ENCODE peak calls at places on chromosomes 2 and 18, in seven cellular contexts. W is Peyer's patch, T is upper lobe of left lung, I is HCT116, V is tibial nerve, S is heart left ventricle, Z is stomach. Q is an unnamed sample.

GRCh38 chr18:26215247-26215970 is 10.8 kb upstream of the TAF4B start:
- DNase-seq in W (peak; percentile 66), T (no peak), I (no peak), V (no peak), S (no peak), Z (no peak), Q (no peak)

GRCh38 chr18:3342628-3343027 is 80.7 kb downstream of the MYL12B start:
- DNase-seq in W (no peak), T (no peak), I (no peak), V (no peak), S (no peak), Z (no peak), Q (no peak)

GRCh38 chr2:74740395-74741075 is 86.5 kb downstream of the SEMA4F start:
- DNase-seq in W (no peak), T (no peak), I (peak; percentile 95), V (no peak), S (peak; percentile 36), Z (peak; percentile 79), Q (peak; percentile 87)

GRCh38 chr2:62811972-62812371 is 106.5 kb downstream of the EHBP1 start:
- DNase-seq in W (no peak), T (no peak), I (no peak), V (no peak), S (no peak), Z (no peak), Q (no peak)

GRCh38 chr2:10236571-10237391 is 65.9 kb upstream of the HPCAL1 start:
- DNase-seq in W (no peak), T (no peak), I (no peak), V (no peak), S (no peak), Z (no peak), Q (no peak)

GRCh38 chr2:240919786-240920782 is 13.9 kb downstream of the CROCC2 start:
- DNase-seq in W (no peak), T (peak; percentile 72), I (no peak), V (peak; percentile 11), S (peak; percentile 5), Z (peak; percentile 16), Q (peak; percentile 83)

GRCh38 chr2:191696001-191696400 is 18.1 kb downstream of the NABP1 start:
- DNase-seq in W (no peak), T (no peak), I (no peak), V (no peak), S (peak; percentile 58), Z (no peak), Q (peak; percentile 85)

GRCh38 chr2:26481705-26482104 is 3.8 kb upstream of the OTOF start:
- DNase-seq in W (no peak), T (no peak), I (no peak), V (no peak), S (no peak), Z (no peak), Q (no peak)

GRCh38 chr2:120820885-120821279 is 85.2 kb downstream of the GLI2 start:
- DNase-seq in W (no peak), T (no peak), I (no peak), V (no peak), S (peak; percentile 23), Z (no peak), Q (no peak)

GRCh38 chr18:46719388-46719787 is 37.5 kb downstream of the ST8SIA5 start:
- DNase-seq in W (no peak), T (no peak), I (no peak), V (no peak), S (no peak), Z (no peak), Q (no peak)

GRCh38 chr2:230715201-230715600 is 2.6 kb downstream of the CAB39 start:
- DNase-seq in W (no peak), T (no peak), I (no peak), V (no peak), S (no peak), Z (no peak), Q (no peak)

GRCh38 chr2:230713331-230714121 is 884 bp downstream of the CAB39 start:
- DNase-seq in W (peak; percentile 44), T (peak; percentile 91), I (no peak), V (no peak), S (peak; percentile 23), Z (peak; percentile 79), Q (peak; percentile 23)

GRCh38 chr2:230714122-230714453 is 1.4 kb downstream of the CAB39 start:
- DNase-seq in W (no peak), T (no peak), I (no peak), V (no peak), S (no peak), Z (no peak), Q (no peak)

GRCh38 chr2:230711224-230711623 is 1.4 kb upstream of the CAB39 start:
- DNase-seq in W (no peak), T (peak; percentile 50), I (no peak), V (no peak), S (no peak), Z (no peak), Q (peak; percentile 83)

GRCh38 chr2:230712443-230713330 is at the start of gene CAB39:
- DNase-seq in W (peak; percentile 85), T (peak; percentile 98), I (peak; percentile 69), V (peak; percentile 69), S (peak; percentile 88), Z (peak; percentile 90), Q (peak; percentile 96)
- TF ChIP-seq POLR2A in W (peak; percentile 87), T (peak; percentile 66), I (peak; percentile 50), V (peak; percentile 82), S (no peak), Z (no peak), Q (no peak)

GRCh38 chr18:657998-658946 is 819 bp downstream of the TYMS start:
- DNase-seq in W (peak; percentile 41), T (peak; percentile 91), I (peak; percentile 82), V (peak; percentile 56), S (peak; percentile 79), Z (peak; percentile 84), Q (peak; percentile 72)

GRCh38 chr18:658947-659533 is 1.6 kb downstream of the TYMS start:
- DNase-seq in W (no peak), T (no peak), I (no peak), V (no peak), S (no peak), Z (no peak), Q (no peak)

GRCh38 chr18:657311-657997 is at the start of gene TYMS:
- DNase-seq in W (no peak), T (peak; percentile 89), I (peak; percentile 63), V (no peak), S (peak; percentile 14), Z (peak; percentile 49), Q (no peak)

GRCh38 chr18:662197-662596 is 4.7 kb downstream of the TYMS start:
- DNase-seq in W (no peak), T (no peak), I (no peak), V (no peak), S (no peak), Z (no peak), Q (no peak)

GRCh38 chr18:659597-659996 is 2.1 kb downstream of the TYMS start:
- DNase-seq in W (no peak), T (no peak), I (no peak), V (no peak), S (no peak), Z (no peak), Q (no peak)
- H3K4me3 ChIP-seq in W (no peak overlapping the region), T (no peak overlapping the region), I (peak overlapping the region; percentile 96), V (no peak overlapping the region), S (no peak overlapping the region), Z (no peak overlapping the region), Q (no peak overlapping the region)

GRCh38 chr2:214593723-214594122 is 182.9 kb downstream of the VWC2L start:
- DNase-seq in W (no peak), T (no peak), I (peak; percentile 27), V (no peak), S (no peak), Z (no peak), Q (no peak)
- TF ChIP-seq CTCF in W (no peak), T (no peak), I (no peak), V (no peak), S (no peak), Z (no peak), Q (no peak)

GRCh38 chr2:106270471-106270891 is 76.4 kb upstream of the UXS1 start:
- DNase-seq in W (no peak), T (no peak), I (no peak), V (no peak), S (no peak), Z (no peak), Q (no peak)

GRCh38 chr2:106275971-106276370 is 81.9 kb upstream of the UXS1 start:
- DNase-seq in W (no peak), T (peak; percentile 54), I (no peak), V (no peak), S (no peak), Z (no peak), Q (peak; percentile 5)

GRCh38 chr2:106269591-106270291 is 75.6 kb upstream of the UXS1 start:
- DNase-seq in W (peak; percentile 33), T (peak; percentile 90), I (no peak), V (no peak), S (peak; percentile 11), Z (peak; percentile 92), Q (peak; percentile 28)

GRCh38 chr2:106267997-106268396 is 73.9 kb upstream of the UXS1 start:
- DNase-seq in W (no peak), T (no peak), I (no peak), V (no peak), S (no peak), Z (no peak), Q (no peak)

GRCh38 chr2:106272202-106272807 is 78.2 kb upstream of the UXS1 start:
- DNase-seq in W (no peak), T (no peak), I (no peak), V (no peak), S (no peak), Z (no peak), Q (no peak)
- TF ChIP-seq POLR2A in W (no peak), T (no peak), I (no peak), V (no peak), S (no peak), Z (no peak), Q (no peak)

GRCh38 chr2:142557391-142557790 is 320.1 kb upstream of the KYNU start:
- DNase-seq in W (no peak), T (no peak), I (no peak), V (no peak), S (no peak), Z (no peak), Q (no peak)
- H3K4me3 ChIP-seq in W (no peak overlapping the region), T (no peak overlapping the region), I (no peak overlapping the region), V (no peak overlapping the region), S (no peak overlapping the region), Z (no peak overlapping the region), Q (no peak overlapping the region)

DNA sequence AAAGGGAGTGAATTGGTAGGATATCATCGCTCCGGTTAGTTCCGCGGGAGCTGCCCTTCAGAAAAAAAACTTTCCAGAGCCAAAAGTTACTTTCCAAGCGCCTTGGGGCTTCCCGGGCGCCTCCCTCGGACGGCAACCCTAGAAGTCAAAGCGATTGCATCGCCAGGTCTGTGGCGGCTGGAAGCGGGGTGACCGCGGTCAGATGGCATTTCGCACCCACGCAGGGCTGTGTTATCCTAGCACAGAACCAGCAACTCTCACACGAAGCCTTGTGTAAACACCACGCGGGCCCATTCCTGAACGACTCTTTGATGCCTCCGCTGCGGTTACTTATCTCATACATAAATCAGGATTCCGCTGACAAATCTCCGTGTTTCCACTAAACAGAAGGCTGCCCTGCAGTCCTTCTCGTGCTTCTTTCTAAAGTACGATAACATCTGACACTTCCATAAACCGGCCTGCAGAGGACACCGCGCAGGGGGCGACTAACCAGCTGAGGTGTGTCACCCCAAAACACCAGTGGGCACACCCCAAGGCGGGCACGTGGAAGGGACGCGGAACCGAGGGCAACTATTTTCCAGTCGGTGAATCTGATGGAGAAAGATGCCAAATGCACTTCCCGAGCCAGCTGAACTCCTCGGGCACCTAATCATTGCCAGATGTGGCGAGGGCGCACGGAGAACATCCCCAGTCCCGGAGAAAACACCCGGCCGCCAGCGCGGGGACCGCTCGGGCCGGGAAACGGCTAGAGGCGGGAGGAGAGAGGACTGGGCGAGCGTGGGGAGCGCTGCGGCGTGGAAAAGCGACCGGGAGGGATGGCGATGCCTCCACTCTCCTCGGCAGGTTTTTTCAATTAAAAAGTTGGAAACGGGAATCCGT is 911 bp downstream of the COLEC12 start:
- DNase-seq in W (no peak), T (peak; percentile 85), I (no peak), V (no peak), S (no peak), Z (peak; percentile 37), Q (peak; percentile 88)
- TF ChIP-seq CTCF in W (no peak), T (no peak), I (no peak), V (no peak), S (no peak), Z (no peak), Q (no peak)

Q was measured in lower leg skin.